ENCODE peak calls at places on chromosomes 6 and 20, in six cellular contexts. K is hepatocyte, X is activated T-helper 1 cell treated with Interleukin-2 at 50 U/mL for 16 hours, W is iris pigment epithelial cell, I is OCI-LY7, H is mesenchymal stem cell. O is an unnamed sample.

GRCh38 chr20:62642666-62643520 is 590 bp downstream of the SLCO4A1 start:
- DNase-seq in K (no peak), X (peak; percentile 44), W (peak; percentile 54), I (peak; percentile 76), H (no peak), O (peak; percentile 15)

GRCh38 chr6:82959385-82959941 is 106.2 kb downstream of the UBE3D start:
- DNase-seq in K (no peak), X (no peak), W (peak; percentile 45), I (no peak), H (peak; percentile 27), O (peak; percentile 82)

GRCh38 chr20:46021361-46022359 is 7.4 kb upstream of the SLC12A5 start:
- DNase-seq in K (peak; percentile 59), X (peak; percentile 19), W (no peak), I (peak; percentile 92), H (peak; percentile 26), O (no peak)

GRCh38 chr6:35465646-35466045 is 2.6 kb upstream of the RPL10A start:
- DNase-seq in K (no peak), X (no peak), W (no peak), I (no peak), H (no peak), O (no peak)

GRCh38 chr20:48633620-48634257 is 194.1 kb downstream of the PREX1 start:
- DNase-seq in K (no peak), X (no peak), W (no peak), I (no peak), H (no peak), O (no peak)

GRCh38 chr20:11499235-11499634 is 418.5 kb upstream of the BTBD3 start:
- DNase-seq in K (no peak), X (no peak), W (peak; percentile 47), I (no peak), H (no peak), O (no peak)

GRCh38 chr20:24996449-24997195 is 4.1 kb upstream of the APMAP start:
- DNase-seq in K (no peak), X (no peak), W (no peak), I (no peak), H (no peak), O (no peak)

GRCh38 chr6:16752206-16752867 is 8.9 kb downstream of the ATXN1 start:
- DNase-seq in K (peak; percentile 63), X (no peak), W (peak; percentile 93), I (no peak), H (peak; percentile 94), O (peak; percentile 93)

GRCh38 chr6:81304486-81304885 is 448.0 kb downstream of the TENT5A start:
- DNase-seq in K (no peak), X (no peak), W (no peak), I (no peak), H (peak; percentile 3), O (peak; percentile 64)

GRCh38 chr6:137637161-137637560 is 143.0 kb upstream of the OLIG3 start:
- DNase-seq in K (peak; percentile 58), X (no peak), W (peak; percentile 99), I (no peak), H (peak; percentile 95), O (peak; percentile 97)

GRCh38 chr6:62998022-62998421 is 213.2 kb upstream of the FKBP1C start:
- DNase-seq in K (no peak), X (no peak), W (no peak), I (no peak), H (no peak), O (no peak)

GRCh38 chr6:148509789-148510581 is 167.3 kb downstream of the SASH1 start:
- DNase-seq in K (peak; percentile 56), X (no peak), W (peak; percentile 96), I (no peak), H (peak; percentile 99), O (peak; percentile 99)

GRCh38 chr6:46734867-46735719 is at the start of gene PLA2G7:
- DNase-seq in K (peak; percentile 32), X (no peak), W (no peak), I (no peak), H (peak; percentile 14), O (peak; percentile 1)

GRCh38 chr6:38234141-38234540 is 405.6 kb downstream of the BTBD9 start:
- DNase-seq in K (no peak), X (no peak), W (no peak), I (no peak), H (no peak), O (no peak)

GRCh38 chr6:144834426-144835038 is 549.4 kb downstream of the UTRN start:
- DNase-seq in K (no peak), X (no peak), W (no peak), I (no peak), H (no peak), O (no peak)

GRCh38 chr6:37688088-37688850 is 9.4 kb downstream of the MDGA1 start:
- DNase-seq in K (no peak), X (no peak), W (no peak), I (peak; percentile 32), H (no peak), O (no peak)

GRCh38 chr20:11270566-11270965 is 596.8 kb upstream of the JAG1 start:
- DNase-seq in K (no peak), X (no peak), W (no peak), I (no peak), H (no peak), O (no peak)

O was measured in EH.